ENCODE peak calls at places on chromosomes 6 and 20, in six cellular contexts. D is A549, B is H1, G is WTC11, E is K562, H is HepG2. C is an unnamed sample.

GRCh38 chr20:19885981-19886665 is 128.1 kb downstream of the RIN2 start:
- DNase-seq in B (no peak), E (no peak), G (peak; percentile 11), H (peak; percentile 73), D (peak; percentile 84), C (peak; percentile 84)

GRCh38 chr20:54108394-54108643 is 37.9 kb upstream of the BCAS1 start:
- DNase-seq in D (peak; percentile 46), G (no peak), E (no peak), H (no peak), B (no peak), C (no peak)

GRCh38 chr6:151914475-151914874 is 107.0 kb downstream of the ESR1 start:
- DNase-seq in H (peak; percentile 7), D (peak; percentile 62), B (no peak), E (no peak), G (no peak), C (no peak)

GRCh38 chr6:146892613-146893401 is 294.0 kb downstream of the ADGB start:
- DNase-seq in E (peak; percentile 83), H (no peak), B (no peak), D (no peak), G (no peak), C (peak; percentile 82)

GRCh38 chr6:101539510-101540245 is 146.2 kb downstream of the GRIK2 start:
- DNase-seq in E (no peak), B (no peak), D (no peak), H (no peak), G (no peak), C (no peak)

GRCh38 chr6:365835-366234 is 25.7 kb upstream of the IRF4 start:
- DNase-seq in D (no peak), B (no peak), E (no peak), G (no peak), H (no peak), C (no peak)

GRCh38 chr6:136641166-136641565 is 90.9 kb upstream of the MAP7 start:
- DNase-seq in B (no peak), H (no peak), G (no peak), E (no peak), D (no peak), C (no peak)

GRCh38 chr6:64081459-64081858 is 445.9 kb downstream of the PHF3 start:
- DNase-seq in G (no peak), B (no peak), D (no peak), H (no peak), E (no peak), C (no peak)

GRCh38 chr20:37657924-37658800 is 35.7 kb upstream of the CTNNBL1 start:
- DNase-seq in B (no peak), D (no peak), G (no peak), H (no peak), E (no peak), C (no peak)

GRCh38 chr6:2970753-2971419 is 481 bp downstream of the SERPINB6 start:
- DNase-seq in H (no peak), B (no peak), E (peak; percentile 85), G (peak; percentile 48), D (peak; percentile 57), C (peak; percentile 56)

GRCh38 chr6:37005827-37006514 is 516 bp downstream of the FGD2 start:
- DNase-seq in B (no peak), E (no peak), D (no peak), G (no peak), H (no peak), C (no peak)

GRCh38 chr6:169801396-169802160 is 50.2 kb downstream of the ERMARD start:
- DNase-seq in D (no peak), G (no peak), H (no peak), E (no peak), B (no peak), C (no peak)

GRCh38 chr20:24678351-24679106 is 209.1 kb downstream of the SYNDIG1 start:
- DNase-seq in G (no peak), E (no peak), D (no peak), H (no peak), B (no peak), C (no peak)

GRCh38 chr20:62603021-62603906 is 39.0 kb upstream of the SLCO4A1 start:
- DNase-seq in B (no peak), E (no peak), H (no peak), G (no peak), D (no peak), C (peak; percentile 86)

GRCh38 chr20:42978184-42978974 is 211.3 kb downstream of the PTPRT start:
- DNase-seq in H (no peak), D (no peak), E (no peak), B (no peak), G (no peak), C (no peak)

GRCh38 chr6:157529654-157530039 is 148.7 kb downstream of the ZDHHC14 start:
- DNase-seq in G (no peak), H (no peak), E (no peak), B (no peak), D (no peak), C (no peak)

GRCh38 chr6:157531169-157531985 is 150.4 kb downstream of the ZDHHC14 start:
- DNase-seq in G (peak; percentile 55), D (no peak), E (no peak), H (peak; percentile 100), B (no peak), C (peak; percentile 77)

GRCh38 chr6:157528931-157529653 is 148.1 kb downstream of the ZDHHC14 start:
- DNase-seq in B (no peak), H (peak; percentile 73), E (no peak), G (no peak), D (no peak), C (no peak)

GRCh38 chr6:157530724-157531168 is 149.8 kb downstream of the ZDHHC14 start:
- DNase-seq in D (no peak), E (no peak), B (no peak), H (no peak), G (no peak), C (no peak)

DNA sequence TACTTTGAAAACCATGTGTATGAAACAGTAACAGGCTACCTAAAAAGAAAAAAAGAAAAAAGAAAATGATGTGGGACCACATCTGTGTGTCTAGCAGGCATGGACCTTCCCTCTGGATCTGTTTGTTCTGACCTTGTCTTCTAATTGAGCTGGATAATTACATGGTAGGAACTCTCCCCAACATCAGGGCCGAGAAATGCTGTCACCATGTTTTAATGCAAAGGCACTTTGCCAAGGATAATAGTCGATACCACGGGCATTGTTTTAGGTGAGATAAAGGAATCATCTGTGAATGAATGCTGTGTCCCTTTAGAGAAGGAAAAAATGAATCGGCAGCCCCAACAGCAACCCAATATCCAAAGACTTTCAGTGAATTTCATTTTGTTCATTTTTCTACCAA is 149.1 kb downstream of the ZDHHC14 start:
- DNase-seq in B (no peak), D (no peak), E (no peak), G (no peak), H (no peak), C (peak; percentile 81)
- TF ChIP-seq JUN in B (no peak), D (no peak), E (no peak), G (no peak), H (no peak), C (peak; percentile 15)

GRCh38 chr20:9172908-9173307 is 104.0 kb downstream of the PLCB4 start:
- DNase-seq in B (no peak), H (no peak), G (no peak), E (no peak), D (peak; percentile 34), C (no peak)
- TF ChIP-seq CTCF in B (peak; percentile 35), H (peak; percentile 42), G (no peak), E (peak; percentile 20), D (no peak), C (no peak)

DNA sequence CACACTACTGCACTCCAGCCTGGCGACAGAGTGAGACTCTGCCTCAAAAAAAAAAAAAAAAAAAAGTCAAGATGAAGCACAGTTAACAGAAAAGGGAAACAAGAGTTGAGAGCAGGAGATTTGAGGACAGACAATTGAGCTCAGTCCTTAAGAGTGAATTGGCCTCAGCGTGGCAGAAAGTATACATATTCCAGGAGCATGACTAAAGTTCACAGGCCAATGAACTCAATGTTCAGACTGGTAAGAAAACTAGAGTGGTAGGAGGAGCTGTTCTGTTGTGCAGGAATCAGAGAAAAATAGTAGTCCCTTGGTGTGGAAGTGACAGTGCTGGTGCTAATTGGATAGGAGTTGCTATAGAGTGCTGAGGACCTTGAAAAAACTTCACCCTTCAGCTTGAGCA is 60.0 kb downstream of the NRN1 start:
- DNase-seq in D (no peak), E (no peak), B (no peak), H (no peak), G (no peak), C (no peak)
- TF ChIP-seq JUN in D (no peak), E (no peak), B (no peak), H (no peak), G (no peak), C (no peak)

GRCh38 chr6:159875194-159875593 is 15.6 kb upstream of the MAS1 start:
- DNase-seq in D (no peak), E (no peak), H (peak; percentile 75), G (peak; percentile 46), B (no peak), C (no peak)
- TF ChIP-seq CTCF in D (no peak), E (no peak), H (peak; percentile 4), G (no peak), B (no peak), C (no peak)

GRCh38 chr20:57440678-57441509 is 49.7 kb downstream of the RBM38 start:
- DNase-seq in H (no peak), D (peak; percentile 29), E (no peak), G (peak; percentile 25), B (no peak), C (no peak)
- TF ChIP-seq JUN in H (no peak), D (no peak), E (no peak), G (no peak), B (no peak), C (no peak)

GRCh38 chr6:161435426-161436065 is 161.7 kb upstream of the AGPAT4 start:
- DNase-seq in H (no peak), G (no peak), D (no peak), E (no peak), B (no peak), C (no peak)

GRCh38 chr6:161432546-161432945 is 158.7 kb upstream of the AGPAT4 start:
- DNase-seq in E (no peak), H (no peak), G (no peak), B (no peak), D (no peak), C (no peak)

GRCh38 chr6:161434331-161434730 is 160.5 kb upstream of the AGPAT4 start:
- DNase-seq in H (no peak), G (no peak), B (no peak), E (no peak), D (no peak), C (no peak)

GRCh38 chr6:161434921-161435411 is 161.1 kb upstream of the AGPAT4 start:
- DNase-seq in E (no peak), D (peak; percentile 66), B (no peak), G (no peak), H (no peak), C (peak; percentile 48)

GRCh38 chr6:161429921-161430490 is 156.1 kb upstream of the AGPAT4 start:
- DNase-seq in D (peak; percentile 27), H (no peak), G (no peak), B (no peak), E (no peak), C (peak; percentile 14)
- TF ChIP-seq CTCF in D (no peak), H (peak; percentile 57), G (no peak), B (peak; percentile 24), E (peak; percentile 48), C (peak; percentile 14)